ENCODE peak calls at places on chromosome 20, in six cellular contexts. D is breast epithelium, A is Peyer's patch, S is uterus, K is heart left ventricle, P is right lobe of liver. C is an unnamed sample.

GRCh38 chr20:61057313-61058171 is 194.5 kb upstream of the CDH4 start:
- DNase-seq in P (no peak), D (no peak), A (no peak), S (no peak), K (no peak), C (no peak)

GRCh38 chr20:39874049-39874893 is 814.8 kb downstream of the MAFB start:
- DNase-seq in D (peak), S (peak), A (peak), P (peak), K (peak), C (no peak)

GRCh38 chr20:1830240-1830639 is 65.0 kb upstream of the SIRPA start:
- DNase-seq in K (peak), S (no peak), P (peak), D (no peak), A (no peak), C (no peak)

GRCh38 chr20:43538855-43539700 is 19.7 kb upstream of the SGK2 start:
- DNase-seq in K (no peak), P (peak), D (peak), A (no peak), S (no peak), C (no peak)

GRCh38 chr20:31824554-31825313 is 5.6 kb downstream of the MYLK2 start:
- DNase-seq in D (no peak), S (no peak), P (no peak), K (no peak), A (no peak), C (no peak)

GRCh38 chr20:6685181-6685582 is 82.3 kb upstream of the BMP2 start:
- DNase-seq in D (no peak), K (no peak), A (no peak), P (no peak), S (no peak), C (no peak)

GRCh38 chr20:13401596-13401995 is 180.5 kb downstream of the ISM1 start:
- DNase-seq in A (no peak), D (no peak), K (no peak), P (no peak), S (no peak), C (no peak)

GRCh38 chr20:14741616-14742015 is 404.2 kb upstream of the FLRT3 start:
- DNase-seq in K (no peak), S (no peak), P (no peak), D (no peak), A (no peak), C (no peak)

GRCh38 chr20:54339093-54339492 is 131.2 kb downstream of the PFDN4 start:
- DNase-seq in K (no peak), S (no peak), A (no peak), D (no peak), P (no peak), C (no peak)

DNA sequence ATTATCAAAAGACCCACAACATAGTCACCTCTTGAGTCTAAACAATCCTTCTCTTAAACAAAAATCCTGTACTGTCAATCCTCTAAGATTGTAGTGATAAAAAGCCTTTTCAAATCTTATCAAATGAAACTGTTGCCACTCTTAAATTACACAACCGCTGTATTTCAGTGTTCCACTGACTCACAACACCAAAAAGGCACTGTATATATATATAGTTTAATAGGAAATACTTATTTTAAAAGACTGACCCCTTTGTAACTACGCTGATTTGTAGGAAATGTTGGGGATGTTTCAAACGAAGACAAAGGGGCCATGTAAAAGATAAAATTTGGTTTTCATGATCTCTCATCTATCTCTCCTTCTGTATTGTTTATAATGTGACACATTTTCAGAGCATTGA is 14.1 kb downstream of the CPNE1 start:
- DNase-seq in P (no peak), A (no peak), D (no peak), K (no peak), S (no peak), C (no peak)
- TF ChIP-seq POLR2A in P (no peak), A (no peak), D (no peak), K (no peak), S (no peak), C (no peak)

GRCh38 chr20:20734475-20734948 is 22.1 kb upstream of the RALGAPA2 start:
- DNase-seq in A (no peak), D (no peak), S (no peak), P (no peak), K (no peak), C (no peak)
- TF ChIP-seq POLR2A in A (no peak), D (no peak), S (no peak), P (no peak), K (no peak), C (no peak)

DNA sequence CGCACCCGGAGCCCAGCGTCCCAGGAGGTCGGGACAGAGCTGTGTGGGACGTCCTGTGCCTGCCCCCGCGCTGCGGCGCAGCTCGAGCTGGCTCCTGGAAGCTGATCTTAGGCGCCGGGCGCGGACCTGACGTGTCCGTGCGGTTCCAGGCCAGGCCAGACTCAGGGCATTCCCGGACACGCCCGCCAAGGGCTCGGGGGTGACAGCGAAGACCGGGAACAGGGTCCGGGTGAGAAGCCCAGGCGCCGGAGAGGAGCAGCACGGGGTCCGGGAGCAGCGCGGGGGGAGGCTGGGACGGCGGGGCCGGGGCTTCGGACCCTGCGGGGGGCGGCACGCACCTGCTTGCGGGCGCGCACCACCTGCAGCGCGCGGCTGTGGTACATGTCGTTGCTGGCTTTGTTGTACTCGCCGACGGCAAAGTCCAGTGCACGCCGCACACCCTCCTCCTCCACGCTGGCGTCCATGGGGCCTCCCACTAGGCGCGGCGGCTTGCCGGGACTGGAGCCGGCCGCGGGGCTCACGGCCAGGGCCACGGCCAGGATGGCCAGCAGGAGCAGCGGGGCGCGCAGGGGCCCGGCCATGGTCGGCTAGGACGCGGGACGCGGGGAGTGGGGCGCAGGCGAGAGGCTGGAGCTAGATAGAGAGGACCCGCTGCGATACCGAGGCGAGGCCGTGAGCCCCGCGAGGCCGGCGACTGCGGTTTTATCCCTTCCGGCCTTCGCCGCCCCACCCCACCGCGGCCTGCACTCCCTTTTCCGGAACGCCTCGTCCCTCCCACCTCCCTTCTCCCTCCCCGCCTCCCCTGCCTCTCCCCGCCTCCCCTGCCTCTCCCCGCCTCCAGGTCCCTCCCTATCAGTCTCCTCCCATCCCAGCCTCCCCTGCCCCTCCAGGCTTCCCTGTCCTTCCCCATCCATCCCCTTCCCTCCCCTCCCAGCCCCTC is at the start of gene CST3:
- DNase-seq in A (peak), S (peak), K (peak), P (peak), D (peak), C (no peak)
- TF ChIP-seq POLR2A in A (peak), S (peak), K (peak), P (peak), D (peak), C (no peak)

DNA sequence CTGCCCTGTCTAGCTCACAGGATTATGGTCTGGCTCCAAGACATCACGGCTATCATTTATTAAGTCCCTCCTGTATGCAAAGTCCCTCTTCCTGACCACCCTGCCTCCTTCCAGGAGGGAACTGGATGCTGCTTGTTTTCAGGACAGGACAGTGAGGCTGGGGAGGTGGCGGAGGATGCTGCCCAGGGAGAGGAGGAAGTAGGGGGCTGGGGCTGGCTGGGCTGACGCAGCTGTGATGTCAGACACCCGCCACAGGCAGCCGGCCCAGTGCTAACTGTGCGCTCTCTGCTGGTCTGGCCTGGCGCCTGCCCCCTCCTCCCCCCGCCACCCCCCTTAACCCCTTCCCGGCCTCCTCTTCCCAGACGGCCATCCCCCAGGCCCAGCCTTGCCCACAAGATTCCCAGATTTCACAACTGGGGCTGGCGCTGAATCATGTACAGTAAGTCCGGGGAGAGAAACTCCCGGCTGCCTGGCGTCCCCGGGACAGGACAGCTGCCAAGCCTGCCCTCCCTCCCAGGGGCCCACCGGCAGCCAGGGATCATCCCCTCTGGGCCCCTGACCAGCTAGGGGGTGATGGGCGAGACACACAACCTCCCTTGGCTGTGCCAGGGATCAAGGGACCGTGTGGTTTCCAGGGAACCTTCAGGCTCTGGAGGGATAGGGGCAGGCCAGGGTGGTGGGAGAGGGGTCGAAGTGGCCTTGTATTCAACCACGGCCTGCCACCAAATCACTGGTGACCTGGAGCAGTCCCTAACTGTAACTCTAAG is 118.1 kb downstream of the CEBPB start:
- DNase-seq in S (peak), D (peak), A (peak), K (peak), P (peak), C (peak)
- TF ChIP-seq POLR2A in S (peak), D (peak), A (peak), K (no peak), P (peak), C (no peak)

DNA sequence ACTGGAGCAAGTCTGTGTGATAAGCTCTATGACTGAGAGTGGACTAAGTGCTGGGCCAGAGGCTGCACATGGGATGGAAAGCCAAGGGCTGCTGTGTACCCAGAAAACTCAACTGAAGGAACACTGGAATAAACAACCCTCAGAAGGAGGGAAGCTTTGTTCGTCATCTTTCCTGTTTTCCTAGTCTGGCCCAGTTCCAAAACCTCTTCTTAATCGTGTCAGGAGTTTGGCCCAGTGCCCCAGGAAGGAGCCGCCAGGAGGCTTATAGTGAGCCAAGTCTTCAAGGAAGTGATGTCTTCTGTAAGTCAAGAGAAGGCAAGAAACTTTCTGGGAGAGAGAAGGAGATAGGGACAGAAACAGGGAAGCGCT is 23.3 kb upstream of the TOP1 start:
- DNase-seq in S (peak), K (peak), D (peak), P (peak), A (no peak), C (peak)
- TF ChIP-seq POLR2A in S (peak), K (no peak), D (no peak), P (no peak), A (no peak), C (no peak)

DNA sequence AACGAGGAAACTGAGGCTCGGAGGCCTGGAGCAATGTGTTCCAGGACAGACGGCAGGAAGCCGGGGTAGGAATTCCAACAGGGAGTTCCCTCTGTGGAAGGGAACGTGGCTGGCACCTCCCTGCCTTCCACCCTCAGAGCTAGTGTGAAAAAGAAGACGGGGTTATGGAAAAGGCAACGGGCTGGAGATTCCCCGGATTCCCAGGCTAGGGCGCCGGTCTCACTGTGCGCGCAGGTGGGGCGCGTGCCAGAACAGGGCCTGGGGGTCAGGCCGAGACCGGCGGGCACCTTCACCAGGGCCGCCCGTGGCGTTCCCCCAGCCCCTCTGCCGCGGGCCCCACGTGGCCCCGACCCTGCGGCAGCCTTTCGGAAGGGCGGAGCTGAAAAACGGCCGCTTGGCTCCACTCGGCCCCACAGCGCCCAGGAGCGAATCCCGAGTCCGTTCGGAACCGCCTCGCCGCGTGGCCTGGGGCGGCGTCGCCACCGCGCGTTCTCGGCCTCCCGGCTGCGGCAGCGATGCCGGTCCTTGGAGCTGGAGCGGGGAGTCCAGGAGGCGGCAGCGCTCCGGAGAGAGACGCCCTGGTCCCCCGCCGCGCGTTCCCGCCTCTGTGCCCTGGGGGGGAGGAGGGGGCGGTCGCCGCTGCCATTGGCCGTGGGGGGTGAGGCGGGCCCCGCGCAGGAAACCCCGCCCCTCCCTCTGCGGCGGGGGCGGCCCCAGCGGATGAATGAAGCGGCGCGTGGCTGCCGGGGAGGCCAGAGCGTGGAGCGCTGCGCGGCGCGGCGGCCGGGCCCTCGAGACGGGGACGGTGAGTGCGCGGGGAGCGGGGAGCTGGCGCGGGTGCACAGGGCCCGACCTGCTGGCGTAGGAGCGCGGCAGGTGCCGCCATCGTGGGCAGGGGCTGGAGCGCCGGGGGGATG is at the start of gene SLCO4A1:
- DNase-seq in S (peak), P (peak), K (peak), D (no peak), A (peak), C (no peak)
- TF ChIP-seq POLR2A in S (peak), P (peak), K (no peak), D (no peak), A (peak), C (no peak)

C was measured in esophagus squamous epithelium.